ENCODE peak calls at places on chromosomes 11 and 22, in six cellular contexts. One of them, this sample, is unnamed.

GRCh38 chr11:47443028-47443700 is 5.8 kb downstream of the RAPSN start:
- DNase-seq in GM23338: peak
- DNase-seq in Panc1: no peak
- DNase-seq in central memory CD4-positive, alpha-beta T cell: no peak
- DNase-seq in SHP77 treated with DMSO at 0.1 percent for 48 hours: peak
- DNase-seq in posterior vena cava: no peak
- DNase-seq in this sample: no peak

GRCh38 chr11:105915036-105915435 is 107.0 kb downstream of the MSANTD4 start:
- DNase-seq in GM23338: peak
- DNase-seq in Panc1: no peak
- DNase-seq in central memory CD4-positive, alpha-beta T cell: no peak
- DNase-seq in SHP77 treated with DMSO at 0.1 percent for 48 hours: no peak
- DNase-seq in posterior vena cava: no peak
- DNase-seq in this sample: no peak

GRCh38 chr11:64844330-64845124 is at the start of gene CDC42BPG:
- DNase-seq in GM23338: peak
- DNase-seq in Panc1: no peak
- DNase-seq in central memory CD4-positive, alpha-beta T cell: peak
- DNase-seq in SHP77 treated with DMSO at 0.1 percent for 48 hours: no peak
- DNase-seq in posterior vena cava: no peak
- DNase-seq in this sample: peak

GRCh38 chr11:73217131-73217809 is 811 bp upstream of the P2RY2 start:
- DNase-seq in GM23338: peak
- DNase-seq in Panc1: no peak
- DNase-seq in central memory CD4-positive, alpha-beta T cell: no peak
- DNase-seq in SHP77 treated with DMSO at 0.1 percent for 48 hours: no peak
- DNase-seq in posterior vena cava: peak
- DNase-seq in this sample: no peak

GRCh38 chr11:8809605-8810272 is 101.2 kb upstream of the AKIP1 start:
- DNase-seq in GM23338: no peak
- DNase-seq in Panc1: no peak
- DNase-seq in central memory CD4-positive, alpha-beta T cell: no peak
- DNase-seq in SHP77 treated with DMSO at 0.1 percent for 48 hours: no peak
- DNase-seq in posterior vena cava: no peak
- DNase-seq in this sample: no peak

GRCh38 chr11:14342906-14343305 is 16.1 kb downstream of the RRAS2 start:
- DNase-seq in GM23338: no peak
- DNase-seq in Panc1: no peak
- DNase-seq in central memory CD4-positive, alpha-beta T cell: no peak
- DNase-seq in SHP77 treated with DMSO at 0.1 percent for 48 hours: no peak
- DNase-seq in posterior vena cava: no peak
- DNase-seq in this sample: no peak

GRCh38 chr22:24427500-24428164 is at the start of gene ADORA2A:
- DNase-seq in GM23338: peak
- DNase-seq in Panc1: no peak
- DNase-seq in central memory CD4-positive, alpha-beta T cell: peak
- DNase-seq in SHP77 treated with DMSO at 0.1 percent for 48 hours: no peak
- DNase-seq in posterior vena cava: no peak
- DNase-seq in this sample: no peak

GRCh38 chr22:23503736-23504440 is 76.2 kb downstream of the IGLL1 start:
- DNase-seq in GM23338: no peak
- DNase-seq in Panc1: no peak
- DNase-seq in central memory CD4-positive, alpha-beta T cell: no peak
- DNase-seq in SHP77 treated with DMSO at 0.1 percent for 48 hours: no peak
- DNase-seq in posterior vena cava: peak
- DNase-seq in this sample: no peak

GRCh38 chr11:45853616-45854219 is 6.4 kb downstream of the CRY2 start:
- DNase-seq in GM23338: no peak
- DNase-seq in Panc1: no peak
- DNase-seq in central memory CD4-positive, alpha-beta T cell: no peak
- DNase-seq in SHP77 treated with DMSO at 0.1 percent for 48 hours: no peak
- DNase-seq in posterior vena cava: no peak
- DNase-seq in this sample: no peak

GRCh38 chr11:131945695-131946094 is 575.3 kb downstream of the NTM start:
- DNase-seq in GM23338: no peak
- DNase-seq in Panc1: no peak
- DNase-seq in central memory CD4-positive, alpha-beta T cell: no peak
- DNase-seq in SHP77 treated with DMSO at 0.1 percent for 48 hours: no peak
- DNase-seq in posterior vena cava: no peak
- DNase-seq in this sample: no peak

GRCh38 chr11:104881117-104881794 is 17.0 kb downstream of the CASP12 start:
- DNase-seq in GM23338: no peak
- DNase-seq in Panc1: no peak
- DNase-seq in central memory CD4-positive, alpha-beta T cell: no peak
- DNase-seq in SHP77 treated with DMSO at 0.1 percent for 48 hours: no peak
- DNase-seq in posterior vena cava: no peak
- DNase-seq in this sample: no peak

GRCh38 chr11:120337133-120337895 is 1.1 kb downstream of the ARHGEF12 start:
- DNase-seq in GM23338: peak
- DNase-seq in Panc1: no peak
- DNase-seq in central memory CD4-positive, alpha-beta T cell: no peak
- DNase-seq in SHP77 treated with DMSO at 0.1 percent for 48 hours: no peak
- DNase-seq in posterior vena cava: peak
- DNase-seq in this sample: no peak

GRCh38 chr11:129658558-129658882 is 157.1 kb upstream of the TMEM45B start:
- DNase-seq in GM23338: peak
- DNase-seq in Panc1: no peak
- DNase-seq in central memory CD4-positive, alpha-beta T cell: no peak
- DNase-seq in SHP77 treated with DMSO at 0.1 percent for 48 hours: no peak
- DNase-seq in posterior vena cava: no peak
- DNase-seq in this sample: no peak

GRCh38 chr11:69382131-69383128 is 88.5 kb downstream of the MYEOV start:
- DNase-seq in GM23338: peak
- DNase-seq in Panc1: no peak
- DNase-seq in central memory CD4-positive, alpha-beta T cell: peak
- DNase-seq in SHP77 treated with DMSO at 0.1 percent for 48 hours: peak
- DNase-seq in posterior vena cava: peak
- DNase-seq in this sample: no peak

GRCh38 chr11:723120-723883 is 17.3 kb downstream of the EPS8L2 start:
- DNase-seq in GM23338: peak
- DNase-seq in Panc1: no peak
- DNase-seq in central memory CD4-positive, alpha-beta T cell: peak
- DNase-seq in SHP77 treated with DMSO at 0.1 percent for 48 hours: peak
- DNase-seq in posterior vena cava: no peak
- DNase-seq in this sample: peak

GRCh38 chr11:130470832-130471706 is 22.6 kb downstream of the ADAMTS15 start:
- DNase-seq in GM23338: no peak
- DNase-seq in Panc1: no peak
- DNase-seq in central memory CD4-positive, alpha-beta T cell: no peak
- DNase-seq in SHP77 treated with DMSO at 0.1 percent for 48 hours: no peak
- DNase-seq in posterior vena cava: no peak
- DNase-seq in this sample: no peak

GRCh38 chr11:2298795-2299747 is 2.6 kb downstream of the C11orf21 start:
- DNase-seq in GM23338: peak
- DNase-seq in Panc1: no peak
- DNase-seq in central memory CD4-positive, alpha-beta T cell: no peak
- DNase-seq in SHP77 treated with DMSO at 0.1 percent for 48 hours: no peak
- DNase-seq in posterior vena cava: peak
- DNase-seq in this sample: no peak

GRCh38 chr22:50248192-50249084 is 2.6 kb downstream of the HDAC10 start:
- DNase-seq in GM23338: no peak
- DNase-seq in Panc1: no peak
- DNase-seq in central memory CD4-positive, alpha-beta T cell: no peak
- DNase-seq in SHP77 treated with DMSO at 0.1 percent for 48 hours: no peak
- DNase-seq in posterior vena cava: no peak
- DNase-seq in this sample: no peak

GRCh38 chr11:67498544-67498972 is 6.6 kb downstream of the PITPNM1 start:
- DNase-seq in GM23338: no peak
- DNase-seq in Panc1: no peak
- DNase-seq in central memory CD4-positive, alpha-beta T cell: no peak
- DNase-seq in SHP77 treated with DMSO at 0.1 percent for 48 hours: no peak
- DNase-seq in posterior vena cava: peak
- DNase-seq in this sample: no peak

GRCh38 chr11:47412152-47412746 is 3.9 kb downstream of the SLC39A13 start:
- DNase-seq in GM23338: peak
- DNase-seq in Panc1: no peak
- DNase-seq in central memory CD4-positive, alpha-beta T cell: peak
- DNase-seq in SHP77 treated with DMSO at 0.1 percent for 48 hours: no peak
- DNase-seq in posterior vena cava: no peak
- DNase-seq in this sample: no peak

GRCh38 chr11:69460540-69461257 is 20.8 kb upstream of the LINC01488 start:
- DNase-seq in GM23338: no peak
- DNase-seq in Panc1: no peak
- DNase-seq in central memory CD4-positive, alpha-beta T cell: no peak
- DNase-seq in SHP77 treated with DMSO at 0.1 percent for 48 hours: no peak
- DNase-seq in posterior vena cava: peak
- DNase-seq in this sample: no peak

GRCh38 chr22:31139866-31140716 is at the start of gene PLA2G3:
- DNase-seq in GM23338: peak
- DNase-seq in Panc1: no peak
- DNase-seq in central memory CD4-positive, alpha-beta T cell: no peak
- DNase-seq in SHP77 treated with DMSO at 0.1 percent for 48 hours: peak
- DNase-seq in posterior vena cava: peak
- DNase-seq in this sample: no peak

GRCh38 chr11:27444801-27445215 is 27.8 kb downstream of the LGR4 start:
- DNase-seq in GM23338: peak
- DNase-seq in Panc1: no peak
- DNase-seq in central memory CD4-positive, alpha-beta T cell: no peak
- DNase-seq in SHP77 treated with DMSO at 0.1 percent for 48 hours: no peak
- DNase-seq in posterior vena cava: no peak
- DNase-seq in this sample: no peak

GRCh38 chr11:61609970-61610347 is 29.1 kb upstream of the SYT7 start:
- DNase-seq in GM23338: peak
- DNase-seq in Panc1: no peak
- DNase-seq in central memory CD4-positive, alpha-beta T cell: no peak
- DNase-seq in SHP77 treated with DMSO at 0.1 percent for 48 hours: no peak
- DNase-seq in posterior vena cava: no peak
- DNase-seq in this sample: no peak

GRCh38 chr11:43996318-43996717 is 51.5 kb upstream of the ACCSL start:
- DNase-seq in GM23338: no peak
- DNase-seq in Panc1: no peak
- DNase-seq in central memory CD4-positive, alpha-beta T cell: no peak
- DNase-seq in SHP77 treated with DMSO at 0.1 percent for 48 hours: no peak
- DNase-seq in posterior vena cava: no peak
- DNase-seq in this sample: no peak